ENCODE peak calls at places on chromosomes 1 and 21, in four cellular contexts. F is neuronal stem cell, D is HL-60, L is ovary. P is an unnamed sample.

GRCh38 chr1:178109348-178110143 is 15.6 kb downstream of the RASAL2 start:
- DNase-seq in F (no peak), D (no peak), L (no peak), P (no peak)

GRCh38 chr1:214318956-214319355 is 38.0 kb downstream of the SMYD2 start:
- DNase-seq in F (no peak), D (no peak), L (no peak), P (no peak)

GRCh38 chr1:28983509-28984310 is 69.3 kb downstream of the EPB41 start:
- DNase-seq in F (peak), D (no peak), L (no peak), P (no peak)

GRCh38 chr1:11338351-11338809 is 65.4 kb downstream of the UBIAD1 start:
- DNase-seq in F (no peak), D (no peak), L (peak), P (no peak)

GRCh38 chr1:231940721-231941120 is 314.1 kb downstream of the DISC1 start:
- DNase-seq in F (no peak), D (no peak), L (no peak), P (no peak)

GRCh38 chr1:28855469-28855944 is 43.5 kb downstream of the OPRD1 start:
- DNase-seq in F (no peak), D (no peak), L (no peak), P (no peak)

GRCh38 chr1:12083766-12084165 is 20.7 kb downstream of the TNFRSF8 start:
- DNase-seq in F (no peak), D (no peak), L (no peak), P (no peak)

GRCh38 chr1:212067790-212068189 is 32.2 kb downstream of the DTL start:
- DNase-seq in F (no peak), D (no peak), L (no peak), P (no peak)

GRCh38 chr21:37220433-37220980 is 46.6 kb downstream of the VPS26C start:
- DNase-seq in F (no peak), D (peak), L (peak), P (no peak)

GRCh38 chr1:232805269-232806070 is at the start of gene MAP10:
- DNase-seq in F (peak), D (peak), L (peak), P (no peak)

GRCh38 chr1:164720329-164721036 is 161.5 kb downstream of the PBX1 start:
- DNase-seq in F (no peak), D (peak), L (no peak), P (no peak)

GRCh38 chr1:170426596-170426995 is 105.4 kb upstream of the GORAB start:
- DNase-seq in F (no peak), D (no peak), L (no peak), P (no peak)

GRCh38 chr21:42097860-42098259 is 26.7 kb downstream of the UMODL1 start:
- DNase-seq in F (no peak), D (no peak), L (no peak), P (peak)

GRCh38 chr1:1426961-1427934 is 6.2 kb upstream of the ANKRD65 start:
- DNase-seq in F (peak), D (no peak), L (peak), P (no peak)

GRCh38 chr1:243926803-243927245 is 76.8 kb upstream of the AKT3 start:
- DNase-seq in F (no peak), D (no peak), L (no peak), P (peak)

GRCh38 chr1:20530901-20531300 is 21.5 kb upstream of the FAM43B start:
- DNase-seq in F (no peak), D (no peak), L (no peak), P (no peak)

GRCh38 chr1:234975122-234975940 is 153.3 kb downstream of the TOMM20 start:
- DNase-seq in F (no peak), D (peak), L (no peak), P (peak)

GRCh38 chr1:224188286-224188685 is 5.2 kb downstream of the DEGS1 start:
- DNase-seq in F (no peak), D (no peak), L (no peak), P (no peak)
- H3K4me3 ChIP-seq in F (no peak), D (no peak), L (no peak), P (no peak)

DNA sequence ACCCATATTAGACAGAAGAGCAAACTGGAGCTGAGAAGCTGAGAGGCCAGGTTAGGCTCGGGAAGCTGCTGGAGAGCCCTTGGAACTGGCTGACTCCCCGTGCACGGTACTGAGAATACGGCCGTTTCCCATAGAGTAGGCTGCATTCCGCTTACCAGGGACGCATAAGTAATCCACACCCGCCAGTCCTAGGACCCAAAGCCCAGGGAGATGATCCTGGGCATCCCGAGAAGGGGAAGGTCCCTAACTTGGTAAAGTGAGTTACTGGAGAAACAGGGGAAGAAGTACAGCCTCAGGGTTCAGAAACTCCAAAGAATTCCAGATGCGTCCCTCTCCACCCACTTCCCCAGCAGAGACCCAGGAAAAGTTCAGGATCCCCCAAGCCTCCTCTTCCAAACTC is 1.3 kb downstream of the LRRC38 start:
- DNase-seq in F (no peak), D (no peak), L (no peak), P (no peak)
- H3K4me3 ChIP-seq in F (no peak), D (no peak), L (no peak), P (no peak)

DNA sequence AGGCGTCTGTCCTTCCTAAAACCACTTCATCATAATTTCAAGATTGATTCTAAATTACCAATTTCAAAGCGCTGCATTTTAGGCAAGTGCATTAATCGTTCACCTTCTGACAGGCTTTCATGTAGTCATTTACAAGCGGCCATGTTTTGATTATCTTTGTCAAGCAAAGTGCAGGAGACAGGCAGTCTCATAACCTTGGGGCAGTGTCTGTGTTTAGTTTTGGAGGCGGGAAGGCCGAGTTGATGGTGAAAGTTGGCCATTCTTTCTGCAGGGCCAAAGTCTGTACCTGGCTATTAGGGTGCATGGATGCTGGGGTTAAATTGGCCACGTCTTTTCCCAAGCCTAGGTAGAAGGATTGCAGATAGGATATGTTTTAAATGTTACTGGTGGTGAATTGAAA is 2.9 kb downstream of the AGPAT3 start:
- DNase-seq in F (no peak), D (no peak), L (no peak), P (no peak)
- H3K4me3 ChIP-seq in F (no peak), D (no peak), L (no peak), P (no peak)

DNA sequence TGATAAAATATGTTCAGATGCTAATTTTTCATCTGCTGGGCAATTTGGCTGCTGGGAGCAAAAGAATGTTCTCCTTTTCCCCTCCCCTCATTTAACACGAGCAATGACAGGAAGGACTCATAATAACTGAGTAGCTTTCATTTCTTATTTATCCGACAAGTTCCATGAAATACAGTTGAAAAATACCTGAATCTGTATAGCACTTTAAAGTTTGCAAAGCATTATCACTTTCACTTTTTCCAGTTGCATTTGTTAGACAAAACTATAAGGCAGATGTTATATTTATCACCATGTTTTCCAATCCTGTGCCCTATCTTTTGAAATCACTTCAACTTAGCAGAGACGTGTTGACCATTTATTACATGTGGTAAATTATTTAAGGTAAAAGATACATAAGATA is 350.6 kb upstream of the SGIP1 start:
- DNase-seq in F (no peak), D (no peak), L (no peak), P (no peak)
- H3K4me3 ChIP-seq in F (no peak), D (no peak), L (no peak), P (no peak)

DNA sequence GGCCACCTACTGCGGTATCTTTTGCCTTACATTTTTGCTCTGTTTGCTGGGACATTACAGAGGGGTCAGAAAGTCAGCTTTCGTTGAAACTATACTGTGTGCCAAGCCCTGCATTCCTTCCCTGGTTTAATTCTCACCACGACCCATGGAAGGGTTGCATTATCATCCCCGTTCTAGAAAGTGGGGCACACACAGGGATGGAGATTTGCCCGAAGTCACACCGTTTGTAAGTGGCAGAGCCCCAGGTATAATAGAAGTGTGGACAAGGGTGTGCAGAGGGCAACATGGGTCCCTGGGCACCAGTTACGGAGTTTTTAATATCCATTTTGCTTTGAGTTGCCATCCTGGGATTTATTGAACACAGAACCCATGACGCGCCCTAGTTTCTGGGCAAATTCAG is 11.8 kb downstream of the DMRTB1 start:
- DNase-seq in F (no peak), D (no peak), L (no peak), P (no peak)
- H3K4me3 ChIP-seq in F (peak), D (no peak), L (no peak), P (no peak)

GRCh38 chr1:241918879-241919278 is 38.7 kb upstream of the BECN2 start:
- DNase-seq in F (no peak), D (no peak), L (no peak), P (no peak)
- H3K4me3 ChIP-seq in F (no peak), D (no peak), L (no peak), P (no peak)

DNA sequence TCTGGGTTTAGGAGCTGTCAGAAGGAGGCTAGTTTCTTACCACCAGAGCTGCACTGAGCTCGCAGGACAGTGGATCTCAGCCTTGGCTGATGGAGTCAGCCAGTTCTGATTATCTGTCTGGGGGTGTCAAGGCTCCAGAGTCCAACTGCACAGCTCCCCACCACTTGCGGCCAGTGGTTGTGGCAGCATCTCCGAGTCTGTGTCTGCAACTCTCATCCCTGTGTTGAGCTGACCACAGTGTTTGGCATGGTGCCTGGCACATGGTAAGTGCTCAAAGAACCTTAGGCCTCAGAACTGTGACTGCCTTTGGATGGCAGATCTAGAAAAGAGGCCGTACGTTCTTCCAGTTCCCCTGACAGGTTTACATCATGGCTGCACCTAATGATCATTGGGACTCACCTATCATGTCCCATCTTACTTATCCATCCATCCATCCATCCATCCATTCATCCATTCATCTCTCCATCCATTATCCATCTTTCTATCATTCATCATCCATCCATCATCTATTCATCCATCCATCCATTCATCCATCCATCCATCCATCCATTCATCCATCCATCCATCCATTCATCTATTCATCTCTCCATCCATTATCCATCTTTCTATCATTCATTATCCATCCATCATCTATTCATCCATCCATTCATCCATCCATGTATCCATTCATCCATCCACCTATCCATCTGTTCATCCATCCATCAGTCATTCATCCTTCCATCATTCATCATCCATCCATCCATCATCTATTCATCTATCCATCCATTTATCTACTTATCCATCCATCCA is 114.5 kb downstream of the CRYAA start:
- DNase-seq in F (no peak), D (no peak), L (no peak), P (no peak)
- H3K4me3 ChIP-seq in F (peak), D (no peak), L (no peak), P (no peak)

GRCh38 chr1:226657788-226658537 is 81.1 kb downstream of the ITPKB start:
- DNase-seq in F (no peak), D (no peak), L (no peak), P (no peak)
- H3K4me3 ChIP-seq in F (no peak), D (no peak), L (no peak), P (no peak)

DNA sequence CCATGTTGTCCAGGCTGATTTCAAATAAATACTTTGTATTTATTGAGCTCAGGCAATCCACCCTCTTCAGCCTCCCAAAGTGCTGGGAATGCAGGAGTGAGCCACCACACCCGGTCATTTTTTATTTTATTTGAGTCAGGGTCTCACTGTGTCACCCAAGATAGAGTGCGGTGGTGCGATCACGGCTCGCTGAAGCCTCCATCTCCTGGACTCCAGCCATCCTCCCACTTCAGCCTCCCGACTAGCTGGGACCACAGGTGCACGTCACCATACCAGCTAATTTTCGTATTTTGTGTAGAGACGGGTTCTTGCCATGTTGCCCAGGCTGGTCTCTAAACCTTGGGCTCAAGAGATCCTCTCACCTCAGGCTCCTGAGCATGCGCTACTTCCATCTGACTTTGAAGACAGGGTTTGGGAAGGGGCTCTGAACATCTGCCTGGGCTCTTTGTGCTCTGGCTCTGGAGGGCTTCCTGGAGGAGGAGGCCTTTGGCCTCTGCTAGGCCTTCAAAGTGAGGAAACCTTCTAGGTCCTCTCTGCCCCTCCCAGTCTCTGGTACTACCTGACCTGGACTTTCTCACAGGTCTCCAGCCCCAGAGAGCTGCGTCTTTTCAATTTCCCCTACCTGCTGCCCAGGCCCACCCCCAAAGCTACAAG is 5.8 kb downstream of the HSPB7 start:
- DNase-seq in F (no peak), D (no peak), L (peak), P (no peak)
- H3K4me3 ChIP-seq in F (no peak), D (peak), L (no peak), P (no peak)

DNA sequence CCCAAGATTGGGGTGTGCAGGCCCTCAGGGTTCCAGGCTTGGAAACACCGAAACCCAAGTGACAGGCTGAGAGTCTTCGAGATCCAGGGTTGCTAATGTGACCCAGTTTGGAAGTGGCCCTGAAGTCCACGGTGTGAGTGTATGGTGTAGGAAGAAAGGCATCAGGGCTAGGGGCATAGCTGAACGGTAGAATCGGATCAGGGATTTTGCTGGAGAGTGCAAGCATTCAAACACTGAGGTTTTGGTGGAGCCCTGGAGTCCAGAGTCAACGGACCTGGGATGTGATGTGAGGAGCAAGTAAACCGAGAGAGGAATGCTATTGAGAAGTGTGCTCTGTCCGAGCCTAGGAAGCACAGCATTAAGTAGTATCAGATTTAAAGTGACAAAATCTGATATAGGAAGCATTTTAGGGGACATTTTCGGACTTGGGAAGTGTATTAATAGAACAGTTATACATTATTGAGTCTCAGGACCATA is 963 bp downstream of the NFYC start:
- DNase-seq in F (no peak), D (no peak), L (no peak), P (no peak)
- H3K4me3 ChIP-seq in F (peak), D (peak), L (peak), P (peak)

P was measured in SJSA1.